ENCODE peak calls at places on chromosomes 12 and 14, in nine cellular contexts. C is kidney glomerular epithelial cell; P is A549; H is astrocyte of the cerebellum; R is posterior cingulate gyrus; K is PC-3; M is Peyer's patch; Q is fibroblast of the conjunctiva; B is activated effector memory CD4-positive, alpha-beta T cell treated with anti-CD3 and anti-CD28 coated beads, Interleukin-2, amount 50 U/mL, for 16 hours. N is an unnamed sample.

GRCh38 chr14:73634333-73634833 is 10.4 kb upstream of the DNAL1 start:
- DNase-seq in C (no peak), P (no peak), H (no peak), R (peak; percentile 86), K (peak; percentile 40), M (peak; percentile 57), Q (no peak), B (no peak), N (no peak)

GRCh38 chr12:51751657-51752056 is 96.9 kb downstream of the FIGNL2 start:
- DNase-seq in C (no peak), P (no peak), H (no peak), R (peak; percentile 71), K (no peak), M (no peak), Q (no peak), B (no peak), N (no peak)

GRCh38 chr14:52874389-52874788 is 76.5 kb downstream of the FERMT2 start:
- DNase-seq in C (no peak), P (no peak), H (no peak), R (no peak), K (no peak), M (no peak), Q (no peak), B (no peak), N (no peak)

GRCh38 chr14:35403397-35404245 is 928 bp downstream of the NFKBIA start:
- DNase-seq in C (peak; percentile 95), P (peak; percentile 82), H (peak; percentile 82), R (peak; percentile 96), K (peak; percentile 93), M (peak; percentile 99), Q (peak; percentile 93), B (peak; percentile 99), N (peak; percentile 78)

GRCh38 chr12:19542606-19543005 is 103.3 kb downstream of the AEBP2 start:
- DNase-seq in C (no peak), P (no peak), H (no peak), R (no peak), K (no peak), M (no peak), Q (no peak), B (no peak), N (no peak)

GRCh38 chr12:3117628-3118027 is 40.4 kb downstream of the TSPAN9 start:
- DNase-seq in C (peak; percentile 62), P (no peak), H (peak; percentile 97), R (no peak), K (peak; percentile 70), M (no peak), Q (no peak), B (no peak), N (peak; percentile 96)

GRCh38 chr14:40899435-40899834 is 707.2 kb upstream of the LRFN5 start:
- DNase-seq in C (no peak), P (no peak), H (no peak), R (no peak), K (no peak), M (no peak), Q (no peak), B (no peak), N (no peak)

GRCh38 chr14:57293851-57294837 is 25.4 kb downstream of the AP5M1 start:
- DNase-seq in C (peak; percentile 9), P (no peak), H (peak; percentile 8), R (no peak), K (peak; percentile 53), M (no peak), Q (no peak), B (no peak), N (no peak)

GRCh38 chr12:132529899-132530298 is 39.9 kb downstream of the FBRSL1 start:
- DNase-seq in C (no peak), P (no peak), H (no peak), R (no peak), K (no peak), M (no peak), Q (no peak), B (no peak), N (no peak)

GRCh38 chr14:73741876-73742519 is 27.8 kb upstream of the PNMA1 start:
- DNase-seq in C (no peak), P (no peak), H (no peak), R (peak; percentile 89), K (no peak), M (peak; percentile 49), Q (no peak), B (peak; percentile 71), N (peak; percentile 37)

GRCh38 chr12:95118138-95118787 is 44.8 kb upstream of the NR2C1 start:
- DNase-seq in C (peak; percentile 90), P (peak; percentile 57), H (peak; percentile 63), R (no peak), K (peak; percentile 88), M (no peak), Q (peak; percentile 58), B (no peak), N (peak; percentile 92)

N was measured in HT1080.